ENCODE peak calls at places on chromosomes 4 and X, in four cellular contexts. H is psoas muscle, C is breast epithelium, B is A549. K is an unnamed sample.

GRCh38 chr4:156672924-156673323 is 298.7 kb downstream of the PDGFC start:
- DNase-seq in H (no peak), C (no peak), B (no peak), K (no peak)

GRCh38 chr4:125388653-125389052 is 73.9 kb downstream of the FAT4 start:
- DNase-seq in H (no peak), C (no peak), B (no peak), K (no peak)

GRCh38 chr4:93828830-93829530 is 427 bp downstream of the ATOH1 start:
- DNase-seq in H (peak; percentile 50), C (no peak), B (no peak), K (no peak)

GRCh38 chrX:130055103-130055502 is 55.2 kb downstream of the ELF4 start:
- DNase-seq in H (peak; percentile 58), C (no peak), B (no peak), K (no peak)

GRCh38 chrX:136867518-136867917 is 13.0 kb downstream of the RBMX start:
- DNase-seq in H (no peak), C (no peak), B (no peak), K (no peak)

GRCh38 chr4:112652216-112652615 is 15.3 kb downstream of the LARP7 start:
- DNase-seq in H (no peak), C (no peak), B (no peak), K (no peak)

GRCh38 chrX:40406330-40406859 is 174.4 kb upstream of the ATP6AP2 start:
- DNase-seq in H (no peak), C (no peak), B (no peak), K (peak; percentile 7)

GRCh38 chr4:1195109-1195671 is 22.8 kb upstream of the SPON2 start:
- DNase-seq in H (no peak), C (no peak), B (no peak), K (peak; percentile 29)

GRCh38 chrX:22300130-22300529 is 27.4 kb downstream of the CBLL2 start:
- DNase-seq in H (no peak), C (no peak), B (peak; percentile 5), K (peak; percentile 24)
- H3K27ac ChIP-seq in H (no peak overlapping the region), C (no peak overlapping the region), B (no peak overlapping the region), K (peak overlapping the region; percentile 60)

DNA sequence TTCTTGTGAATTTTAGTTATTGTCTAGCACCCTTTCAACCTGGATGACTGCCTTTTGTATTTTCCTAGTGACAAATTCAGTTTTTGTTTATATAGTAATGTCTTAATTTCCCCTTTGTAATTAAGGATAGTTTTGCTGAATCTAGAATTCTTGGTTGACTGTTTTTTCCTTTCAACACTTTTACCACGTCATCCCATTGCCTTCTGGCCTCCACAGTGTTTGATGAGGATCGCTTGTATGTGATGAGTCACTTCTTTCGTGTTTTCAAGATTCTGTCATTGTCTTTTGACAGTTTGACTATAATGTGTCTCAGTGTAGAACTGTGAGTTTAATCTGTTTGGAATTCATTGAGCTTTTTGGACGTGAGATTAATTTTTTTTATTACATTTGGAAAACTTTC is 30.1 kb downstream of the KDM6A start:
- DNase-seq in H (no peak), C (no peak), B (peak; percentile 65), K (no peak)
- H3K4me1 ChIP-seq in H (peaks cover 65% of the 10 kb centered on the region), C (peaks cover 4% of the 10 kb centered on the region), B (peaks cover 56% of the 10 kb centered on the region), K (peaks cover 20% of the 10 kb centered on the region)

GRCh38 chr4:53703267-53703655 is 112.0 kb upstream of the LNX1 start:
- DNase-seq in H (no peak), C (no peak), B (no peak), K (no peak)
- H3K27ac ChIP-seq in H (peak overlapping the region; percentile 18), C (peak overlapping the region; percentile 88), B (peak overlapping the region; percentile 74), K (peak overlapping the region; percentile 58)

DNA sequence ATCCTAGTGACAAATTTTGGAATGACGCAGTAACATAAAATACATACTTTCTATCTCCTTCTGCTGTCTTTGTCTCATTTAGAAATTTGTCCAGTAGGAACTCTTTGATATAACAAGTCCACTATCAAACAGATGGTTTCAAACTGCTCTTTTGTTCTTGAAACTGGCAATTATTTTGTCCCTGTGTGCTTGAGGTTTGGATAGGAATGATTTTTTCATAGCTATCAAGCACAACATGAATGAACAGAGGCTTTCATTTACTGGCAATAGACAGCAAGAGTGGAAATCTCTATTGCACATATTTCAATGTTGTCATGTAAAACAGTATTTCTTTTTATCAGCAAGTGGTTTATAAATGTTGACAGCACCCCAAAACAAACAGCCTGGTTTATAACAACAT is 59.8 kb downstream of the TIGD2 start:
- DNase-seq in H (no peak), C (no peak), B (no peak), K (no peak)
- H3K4me1 ChIP-seq in H (no peaks in the 10 kb centered on the region), C (no peaks in the 10 kb centered on the region), B (peaks cover 9% of the 10 kb centered on the region), K (no peaks in the 10 kb centered on the region)